ENCODE peak calls at places on chromosomes 3 and 15, in five cellular contexts. A is H9, Y is trophoblast cell, M is IMR-90, R is mesendoderm. N is an unnamed sample.

GRCh38 chr15:56086566-56086965 is 93.2 kb upstream of the NEDD4 start:
- DNase-seq in R (no peak), A (no peak), M (no peak), Y (no peak), N (no peak)

GRCh38 chr15:39362832-39363561 is 217.9 kb upstream of the THBS1 start:
- DNase-seq in R (no peak), Y (no peak), M (peak; percentile 96), A (no peak), N (no peak)

GRCh38 chr15:66865622-66866611 is 163.9 kb downstream of the SMAD6 start:
- DNase-seq in Y (peak; percentile 92), A (peak; percentile 20), M (no peak), R (peak; percentile 86), N (no peak)

GRCh38 chr15:61680260-61681037 is 379.8 kb downstream of the VPS13C start:
- DNase-seq in R (no peak), M (no peak), Y (no peak), A (no peak), N (no peak)

GRCh38 chr3:171306631-171307030 is 153.6 kb downstream of the TNIK start:
- DNase-seq in R (no peak), Y (no peak), M (peak; percentile 99), A (no peak), N (no peak)

GRCh38 chr3:146080578-146080977 is 80.4 kb downstream of the PLOD2 start:
- DNase-seq in R (no peak), M (no peak), Y (no peak), A (no peak), N (no peak)

GRCh38 chr15:72492733-72493132 is 18.6 kb downstream of the ARIH1 start:
- DNase-seq in Y (no peak), M (no peak), R (no peak), A (no peak), N (no peak)

GRCh38 chr3:106086636-106087035 is 217.8 kb upstream of the CBLB start:
- DNase-seq in R (no peak), M (no peak), A (no peak), Y (no peak), N (no peak)

GRCh38 chr15:41017051-41017735 is 63.9 kb downstream of the CHAC1 start:
- DNase-seq in A (no peak), M (peak; percentile 17), Y (no peak), R (no peak), N (no peak)

GRCh38 chr15:57652481-57652880 is 54.0 kb upstream of the POLR2M start:
- DNase-seq in A (no peak), R (no peak), M (no peak), Y (no peak), N (no peak)

GRCh38 chr15:100734606-100735005 is 132.2 kb downstream of the ASB7 start:
- DNase-seq in R (no peak), A (no peak), M (no peak), Y (no peak), N (no peak)

GRCh38 chr3:52317601-52318000 is 1.5 kb downstream of the DNAH1 start:
- DNase-seq in M (peak; percentile 11), R (peak; percentile 91), Y (peak; percentile 65), A (peak; percentile 91), N (peak; percentile 58)

GRCh38 chr3:15042936-15043335 is 22.2 kb downstream of the MRPS25 start:
- DNase-seq in M (peak; percentile 28), Y (no peak), R (no peak), A (no peak), N (no peak)

GRCh38 chr15:92631721-92632120 is 23.9 kb downstream of the FAM174B start:
- DNase-seq in A (no peak), Y (no peak), R (no peak), M (no peak), N (no peak)

GRCh38 chr3:185843126-185843525 is 18.3 kb upstream of the IGF2BP2 start:
- DNase-seq in A (no peak), Y (no peak), M (no peak), R (no peak), N (no peak)

GRCh38 chr15:77516076-77516475 is 95.4 kb downstream of the HMG20A start:
- DNase-seq in A (no peak), R (no peak), Y (no peak), M (no peak), N (no peak)

GRCh38 chr3:136141296-136141785 is 54.8 kb downstream of the MSL2 start:
- DNase-seq in A (no peak), Y (no peak), M (no peak), R (no peak), N (no peak)

GRCh38 chr3:124916837-124917409 is 17.6 kb downstream of the MUC13 start:
- DNase-seq in Y (no peak), R (peak; percentile 10), M (no peak), A (no peak), N (no peak)

GRCh38 chr3:126951561-126951960 is 31.4 kb upstream of the PLXNA1 start:
- DNase-seq in Y (no peak), R (no peak), M (no peak), A (no peak), N (no peak)

GRCh38 chr3:10228248-10228950 is 19.9 kb upstream of the TATDN2 start:
- DNase-seq in A (no peak), Y (peak; percentile 29), R (no peak), M (no peak), N (no peak)

GRCh38 chr3:49018707-49019006 is 277 bp upstream of the DALRD3 start:
- DNase-seq in R (no peak), Y (no peak), A (no peak), M (no peak), N (no peak)

GRCh38 chr3:113685956-113686721 is 10.3 kb downstream of the USF3 start:
- DNase-seq in A (no peak), R (peak; percentile 84), Y (peak; percentile 32), M (peak; percentile 59), N (no peak)

GRCh38 chr3:171966533-171967136 is 72.7 kb upstream of the FNDC3B start:
- DNase-seq in Y (no peak), A (no peak), M (no peak), R (no peak), N (no peak)

GRCh38 chr15:51172190-51172589 is 77.5 kb upstream of the TNFAIP8L3 start:
- DNase-seq in R (no peak), Y (no peak), A (no peak), M (peak; percentile 24), N (no peak)

GRCh38 chr3:65128346-65128745 is 440.5 kb upstream of the ADAMTS9 start:
- DNase-seq in A (no peak), R (no peak), Y (peak; percentile 21), M (no peak), N (no peak)

GRCh38 chr3:105807701-105808100 is 61.1 kb downstream of the CBLB start:
- DNase-seq in Y (no peak), M (no peak), R (no peak), A (no peak), N (no peak)

DNA sequence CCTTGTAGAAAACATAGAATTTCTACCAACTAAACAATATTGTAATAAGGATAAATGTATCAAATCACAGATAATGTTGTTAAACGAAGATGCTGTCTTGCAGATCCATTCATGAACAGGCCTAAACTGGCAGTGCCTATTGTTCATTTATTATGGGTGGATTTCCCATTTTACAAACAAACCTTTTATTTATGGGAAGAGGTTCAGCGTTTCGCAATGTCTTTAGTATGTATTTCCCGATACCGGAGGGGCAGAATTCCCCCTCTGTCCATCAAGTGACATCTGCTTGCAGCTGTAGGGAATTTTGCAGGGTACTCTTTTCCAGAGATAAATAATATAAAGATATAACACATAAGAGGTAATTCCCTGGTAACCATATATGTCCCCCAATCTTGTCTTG is 5.7 kb downstream of the CEP19 start:
- DNase-seq in A (no peak), M (no peak), Y (no peak), R (no peak), N (no peak)
- H2BK120ac ChIP-seq in A (no peak overlapping the region), M (no peak overlapping the region), Y (no peak overlapping the region), R (no peak overlapping the region), N (no peak overlapping the region)

GRCh38 chr3:194686414-194686815 is 732 bp downstream of the FAM43A start:
- DNase-seq in R (no peak), A (no peak), Y (no peak), M (no peak), N (no peak)

GRCh38 chr3:194685723-194686413 is at the start of gene FAM43A:
- DNase-seq in M (peak; percentile 95), R (peak; percentile 95), Y (peak; percentile 85), A (peak; percentile 90), N (peak; percentile 67)

GRCh38 chr3:194688207-194688711 is 2.6 kb downstream of the FAM43A start:
- DNase-seq in Y (peak; percentile 46), R (peak; percentile 86), M (peak; percentile 23), A (peak; percentile 64), N (peak; percentile 11)

GRCh38 chr3:194687638-194688206 is 2.0 kb downstream of the FAM43A start:
- DNase-seq in A (peak; percentile 94), R (peak; percentile 97), M (peak; percentile 51), Y (peak; percentile 77), N (peak; percentile 82)

GRCh38 chr3:194686816-194687637 is 1.3 kb downstream of the FAM43A start:
- DNase-seq in M (peak; percentile 58), R (peak; percentile 84), Y (no peak), A (peak; percentile 71), N (peak; percentile 70)
- H3K18ac ChIP-seq in M (no peak overlapping the region), R (no peak overlapping the region), Y (peak overlapping the region; percentile 31), A (peak overlapping the region; percentile 29), N (peak overlapping the region; percentile 94)

DNA sequence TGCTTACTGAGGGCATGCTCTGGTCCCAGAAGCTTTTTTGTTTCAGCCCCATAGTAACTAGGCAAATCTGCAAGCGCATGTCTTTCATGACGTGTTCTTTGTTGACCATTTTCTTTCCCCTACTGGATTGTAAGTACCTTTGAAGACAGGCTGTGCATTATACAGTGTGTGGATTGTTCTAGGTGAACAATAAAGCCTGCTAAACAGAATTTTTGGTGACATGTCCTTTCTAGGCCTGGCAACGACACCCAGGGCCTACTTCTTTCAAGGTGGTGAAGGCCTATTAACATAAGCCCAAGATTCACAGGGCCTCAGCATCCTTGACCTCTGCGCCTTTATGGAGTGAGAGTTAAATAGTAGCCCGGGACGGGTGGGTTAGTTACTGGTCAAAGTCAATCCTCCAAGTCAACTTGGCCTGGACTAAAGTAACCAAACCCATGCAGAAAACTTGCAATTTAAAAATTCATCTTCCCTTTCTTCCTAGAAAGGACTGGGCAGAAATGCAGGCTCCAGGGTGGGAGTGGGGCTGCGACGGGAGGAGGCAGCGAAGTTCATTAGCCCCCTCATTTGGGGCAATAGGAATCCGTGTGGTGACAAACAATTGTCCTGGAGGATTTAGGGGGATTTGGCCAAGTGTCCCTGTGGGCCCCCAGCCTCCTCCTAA is 37.6 kb upstream of the TRIM71 start:
- DNase-seq in R (peak; percentile 77), M (no peak), A (peak; percentile 39), Y (no peak), N (no peak)
- H2BK120ac ChIP-seq in R (no peak overlapping the region), M (no peak overlapping the region), A (peak overlapping the region; percentile 79), Y (peak overlapping the region; percentile 53), N (no peak overlapping the region)

DNA sequence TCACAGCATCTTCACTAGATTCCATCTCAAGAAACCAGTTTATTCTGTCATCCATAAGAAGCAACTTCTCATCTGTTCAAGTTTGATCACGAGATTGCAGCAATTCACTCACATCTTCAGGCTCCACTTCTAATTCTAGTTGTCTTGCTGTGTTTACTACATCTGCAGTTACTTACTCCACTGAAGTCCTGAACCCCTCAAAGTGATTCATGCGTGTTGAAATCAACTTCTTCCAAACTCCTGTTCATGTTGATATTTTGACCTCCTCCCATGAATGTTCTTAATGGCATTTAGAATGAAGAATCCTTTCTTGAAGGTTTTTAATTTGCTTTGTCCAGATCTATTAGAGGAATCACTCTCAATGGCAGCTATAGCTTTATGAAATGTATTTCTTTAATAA is 287.6 kb upstream of the TBL1XR1 start:
- DNase-seq in Y (no peak), M (no peak), R (no peak), A (no peak), N (no peak)
- H3K18ac ChIP-seq in Y (no peak overlapping the region), M (no peak overlapping the region), R (no peak overlapping the region), A (no peak overlapping the region), N (no peak overlapping the region)

N was measured in neuronal stem cell.